ENCODE peak calls at places on chromosomes 16 and 17, in nine cellular contexts. E is CD4-positive, alpha-beta T cell; V is AG20443; F is activated CD8-positive, alpha-beta memory T cell treated with anti-CD3 and anti-CD28 coated beads for 48 hours; A is pancreas; K is uterus; R is NCI-H69; G is stromal cell of bone marrow; J is RPMI7951. Z is an unnamed sample.

GRCh38 chr17:29914819-29915537 is 15.1 kb downstream of the SSH2 start:
- DNase-seq in J (no peak), R (no peak), E (no peak), K (no peak), G (no peak), A (no peak), F (no peak), V (no peak), Z (no peak)

GRCh38 chr16:4917117-4917516 is 19.8 kb downstream of the PPL start:
- DNase-seq in A (no peak), J (peak; percentile 35), R (no peak), G (peak; percentile 38), F (no peak), K (no peak), E (no peak), V (no peak), Z (no peak)

GRCh38 chr16:2843526-2843925 is 13.4 kb downstream of the ZG16B start:
- DNase-seq in V (no peak), R (no peak), J (no peak), F (no peak), E (no peak), K (no peak), A (no peak), G (no peak), Z (no peak)

GRCh38 chr17:82358467-82359350 is at the start of gene TEX19:
- DNase-seq in J (peak; percentile 51), R (peak; percentile 83), F (no peak), K (no peak), V (no peak), E (no peak), A (no peak), G (no peak), Z (no peak)

GRCh38 chr17:36463916-36464764 is 22.3 kb upstream of the ZNHIT3 start:
- DNase-seq in E (peak; percentile 6), V (peak; percentile 97), G (peak; percentile 43), K (no peak), F (no peak), R (peak; percentile 58), A (peak; percentile 73), J (peak; percentile 78), Z (no peak)

GRCh38 chr17:56319531-56319930 is 166.3 kb downstream of the ANKFN1 start:
- DNase-seq in J (peak; percentile 61), K (no peak), A (no peak), G (peak; percentile 44), V (peak; percentile 61), F (no peak), R (peak; percentile 68), E (no peak), Z (no peak)

GRCh38 chr16:51151435-51151950 is 423 bp upstream of the SALL1 start:
- DNase-seq in G (no peak), A (peak; percentile 54), K (peak; percentile 84), V (peak; percentile 88), E (no peak), R (peak; percentile 47), J (peak; percentile 82), F (no peak), Z (no peak)

GRCh38 chr17:19368119-19368660 is 5.7 kb upstream of the B9D1 start:
- DNase-seq in F (no peak), R (no peak), G (no peak), E (no peak), A (no peak), V (no peak), J (no peak), K (no peak), Z (peak; percentile 27)

GRCh38 chr17:31699281-31699680 is 159.8 kb downstream of the COPRS start:
- DNase-seq in F (no peak), R (peak; percentile 48), V (no peak), J (peak; percentile 37), K (no peak), A (no peak), G (no peak), E (no peak), Z (no peak)

GRCh38 chr16:88857728-88858339 is 907 bp downstream of the TRAPPC2L start:
- DNase-seq in F (peak; percentile 52), V (peak; percentile 91), R (peak; percentile 45), E (peak; percentile 74), K (peak; percentile 67), A (peak; percentile 71), J (peak; percentile 68), G (peak; percentile 60), Z (no peak)

GRCh38 chr16:47125757-47126156 is 18.0 kb downstream of the NETO2 start:
- DNase-seq in A (no peak), E (no peak), J (no peak), K (no peak), G (no peak), V (no peak), R (no peak), F (no peak), Z (no peak)

GRCh38 chr17:41547921-41548843 is 20.1 kb upstream of the KRT19 start:
- DNase-seq in K (peak; percentile 84), F (peak; percentile 35), R (peak; percentile 82), J (peak; percentile 99), G (peak; percentile 98), A (peak; percentile 46), E (peak; percentile 11), V (peak; percentile 95), Z (no peak)

GRCh38 chr16:86095131-86095752 is 196.3 kb downstream of the IRF8 start:
- DNase-seq in A (no peak), E (no peak), V (no peak), K (no peak), J (no peak), F (no peak), R (no peak), G (no peak), Z (peak; percentile 43)

GRCh38 chr16:57999366-57999970 is 1.0 kb downstream of the ZNF319 start:
- DNase-seq in E (peak; percentile 26), V (peak; percentile 32), J (no peak), G (no peak), K (no peak), A (no peak), R (no peak), F (no peak), Z (peak; percentile 35)

GRCh38 chr17:77741109-77741508 is 217.4 kb upstream of the TNRC6C start:
- DNase-seq in G (no peak), R (no peak), J (no peak), V (no peak), E (peak; percentile 38), F (no peak), A (no peak), K (no peak), Z (peak; percentile 57)

GRCh38 chr17:68759343-68760140 is 158.4 kb upstream of the FAM20A start:
- DNase-seq in J (peak; percentile 93), E (peak; percentile 9), G (peak; percentile 92), R (peak; percentile 86), F (peak; percentile 15), V (peak; percentile 93), K (peak; percentile 92), A (peak; percentile 88), Z (peak; percentile 88)

GRCh38 chr17:44820631-44821196 is 9.4 kb downstream of the GJC1 start:
- DNase-seq in G (peak; percentile 82), E (no peak), K (no peak), F (no peak), J (peak; percentile 88), R (peak; percentile 98), V (peak; percentile 84), A (no peak), Z (no peak)

GRCh38 chr17:18319604-18320256 is 4.6 kb downstream of the SMCR8 start:
- DNase-seq in V (peak; percentile 70), K (no peak), F (no peak), A (no peak), G (peak; percentile 44), R (peak; percentile 41), J (peak; percentile 47), E (no peak), Z (no peak)

GRCh38 chr16:23509763-23510153 is 536 bp downstream of the GGA2 start:
- DNase-seq in A (peak; percentile 40), F (no peak), J (peak; percentile 39), R (peak; percentile 69), E (peak; percentile 17), G (no peak), V (no peak), K (peak; percentile 26), Z (no peak)

GRCh38 chr17:79558573-79558900 is 52.3 kb downstream of the RBFOX3 start:
- DNase-seq in F (no peak), R (no peak), V (no peak), K (no peak), J (no peak), A (no peak), E (no peak), G (no peak), Z (no peak)

GRCh38 chr17:68499587-68499986 is 12.6 kb upstream of the PRKAR1A start:
- DNase-seq in A (no peak), J (no peak), E (no peak), F (no peak), R (no peak), K (no peak), G (no peak), V (no peak), Z (no peak)

GRCh38 chr17:81615401-81615930 is 21.4 kb downstream of the NPLOC4 start:
- DNase-seq in V (no peak), G (no peak), R (no peak), E (no peak), A (no peak), K (no peak), F (no peak), J (no peak), Z (no peak)

GRCh38 chr16:1788708-1789100 is 4.8 kb downstream of the IGFALS start:
- DNase-seq in F (no peak), G (no peak), A (no peak), K (peak; percentile 14), R (no peak), V (no peak), E (no peak), J (no peak), Z (no peak)

GRCh38 chr16:66426112-66427035 is 721 bp upstream of the BEAN1 start:
- DNase-seq in K (no peak), J (no peak), A (no peak), E (no peak), F (no peak), G (no peak), V (peak; percentile 42), R (no peak), Z (no peak)

GRCh38 chr16:86392751-86393150 is 117.6 kb upstream of the FOXF1 start:
- DNase-seq in V (no peak), E (no peak), G (no peak), J (peak; percentile 82), R (no peak), K (no peak), F (no peak), A (no peak), Z (no peak)

GRCh38 chr17:72390675-72391501 is 270.1 kb downstream of the SOX9 start:
- DNase-seq in A (no peak), R (no peak), F (no peak), K (no peak), V (no peak), G (no peak), J (peak; percentile 66), E (no peak), Z (no peak)

GRCh38 chr16:86072328-86073102 is 173.6 kb downstream of the IRF8 start:
- DNase-seq in J (peak; percentile 64), R (peak; percentile 6), E (no peak), F (no peak), A (peak; percentile 72), V (peak; percentile 86), G (peak; percentile 44), K (peak; percentile 65), Z (no peak)

GRCh38 chr16:78065344-78065743 is 34.1 kb upstream of the WWOX start:
- DNase-seq in R (no peak), J (no peak), F (no peak), G (no peak), A (no peak), E (no peak), V (no peak), K (no peak), Z (no peak)

GRCh38 chr16:19071811-19072777 is 4.7 kb downstream of the COQ7 start:
- DNase-seq in F (no peak), A (peak; percentile 66), E (peak; percentile 46), G (peak; percentile 26), V (peak; percentile 65), J (peak; percentile 50), R (peak; percentile 55), K (no peak), Z (peak; percentile 69)

GRCh38 chr17:66355510-66355909 is 53.1 kb downstream of the PRKCA start:
- DNase-seq in F (no peak), E (no peak), R (no peak), V (no peak), G (no peak), A (no peak), J (no peak), K (no peak), Z (no peak)

GRCh38 chr17:8155341-8156173 is 3.4 kb upstream of the PER1 start:
- DNase-seq in F (no peak), K (no peak), G (no peak), E (no peak), V (no peak), J (no peak), R (no peak), A (peak; percentile 60), Z (no peak)